ENCODE peak calls at places on chromosomes 6 and 20, in seven cellular contexts. C is RWPE1, S is pancreas, L is NCI-H1436 treated with DMSO at 0.1 percent for 48 hours, B is HT-29, R is glutamatergic neuron, Q is GM19239. A is an unnamed sample.

GRCh38 chr6:69735029-69735428 is 61.8 kb downstream of the LMBRD1 start:
- DNase-seq in C (no peak), S (no peak), L (no peak), B (no peak), R (no peak), Q (no peak), A (no peak)

GRCh38 chr20:43065299-43065698 is 124.4 kb downstream of the PTPRT start:
- DNase-seq in C (no peak), S (no peak), L (no peak), B (no peak), R (no peak), Q (no peak), A (no peak)

GRCh38 chr6:106961136-106961535 is 13.4 kb downstream of the CD24 start:
- DNase-seq in C (no peak), S (no peak), L (no peak), B (no peak), R (no peak), Q (no peak), A (no peak)

GRCh38 chr20:7728373-7728772 is 211.9 kb downstream of the HAO1 start:
- DNase-seq in C (peak), S (no peak), L (no peak), B (no peak), R (no peak), Q (no peak), A (no peak)

GRCh38 chr6:28776269-28777146 is 147.3 kb downstream of the TRIM27 start:
- DNase-seq in C (no peak), S (no peak), L (no peak), B (peak), R (no peak), Q (no peak), A (no peak)

GRCh38 chr6:124684621-124685020 is 277.6 kb upstream of the RNF217 start:
- DNase-seq in C (no peak), S (no peak), L (no peak), B (no peak), R (no peak), Q (no peak), A (no peak)

GRCh38 chr20:23320317-23320716 is 30.3 kb upstream of the NXT1 start:
- DNase-seq in C (peak), S (no peak), L (no peak), B (peak), R (no peak), Q (no peak), A (no peak)

GRCh38 chr6:75602164-75602896 is 650 bp downstream of the SENP6 start:
- DNase-seq in C (peak), S (peak), L (no peak), B (no peak), R (peak), Q (peak), A (no peak)

GRCh38 chr6:127459231-127459641 is at the start of gene KIAA0408:
- DNase-seq in C (no peak), S (peak), L (no peak), B (no peak), R (peak), Q (no peak), A (no peak)

GRCh38 chr6:147400968-147401367 is 107.5 kb upstream of the SAMD5 start:
- DNase-seq in C (no peak), S (no peak), L (no peak), B (no peak), R (no peak), Q (no peak), A (no peak)

GRCh38 chr20:32672982-32673727 is 586 bp downstream of the C20orf203 start:
- DNase-seq in C (no peak), S (no peak), L (no peak), B (no peak), R (no peak), Q (peak), A (peak)

GRCh38 chr6:158868122-158868480 is 48.9 kb upstream of the EZR start:
- DNase-seq in C (no peak), S (no peak), L (no peak), B (no peak), R (no peak), Q (no peak), A (no peak)

GRCh38 chr6:168348186-168348585 is 28.6 kb upstream of the DACT2 start:
- DNase-seq in C (no peak), S (no peak), L (no peak), B (no peak), R (no peak), Q (no peak), A (no peak)

GRCh38 chr6:133040025-133040838 is 200.9 kb upstream of the EYA4 start:
- DNase-seq in C (peak), S (no peak), L (no peak), B (peak), R (no peak), Q (no peak), A (no peak)

GRCh38 chr6:142601427-142601826 is 299.6 kb downstream of the ADGRG6 start:
- DNase-seq in C (no peak), S (no peak), L (no peak), B (no peak), R (no peak), Q (no peak), A (no peak)

GRCh38 chr6:44004625-44005506 is 122.4 kb downstream of the MRPL14 start:
- DNase-seq in C (no peak), S (peak), L (no peak), B (peak), R (no peak), Q (no peak), A (no peak)

GRCh38 chr6:30006170-30007131 is 54.6 kb upstream of the POLR1H start:
- DNase-seq in C (no peak), S (peak), L (no peak), B (peak), R (peak), Q (no peak), A (no peak)

GRCh38 chr6:24064106-24064505 is 61.9 kb upstream of the NRSN1 start:
- DNase-seq in C (no peak), S (peak), L (no peak), B (peak), R (no peak), Q (no peak), A (no peak)

GRCh38 chr6:88166493-88166900 is 350 bp upstream of the CNR1 start:
- DNase-seq in C (no peak), S (no peak), L (no peak), B (no peak), R (peak), Q (peak), A (no peak)

GRCh38 chr6:128597004-128597403 is 76.6 kb upstream of the PTPRK start:
- DNase-seq in C (no peak), S (no peak), L (no peak), B (no peak), R (no peak), Q (no peak), A (no peak)

GRCh38 chr6:161273356-161273751 is 507 bp downstream of the AGPAT4 start:
- DNase-seq in C (peak), S (no peak), L (no peak), B (peak), R (peak), Q (no peak), A (no peak)

GRCh38 chr6:41705996-41706835 is 29.2 kb downstream of the TFEB start:
- DNase-seq in C (peak), S (no peak), L (no peak), B (peak), R (peak), Q (peak), A (peak)

A was measured in GM12864.